ENCODE peak calls at places on chromosomes 1 and 21, in ten cellular contexts. N is uterus, R is hepatocyte, D is PC-3, E is pancreas, M is ovary, K is IMR-90, Q is tibial artery, A is heart right ventricle, C is stomach. U is an unnamed sample. For H3K4me1, the result is how much of the 10 kb centered on the place peaks cover.

GRCh38 chr1:66393586-66394334 is 140.2 kb upstream of the SGIP1 start:
- DNase-seq in N (no peak), R (no peak), D (no peak), E (no peak), M (no peak), K (no peak), Q (no peak), A (no peak), C (no peak), U (no peak)

GRCh38 chr1:3028531-3029282 is 7.4 kb downstream of the ACTRT2 start:
- DNase-seq in N (no peak), R (no peak), D (no peak), E (no peak), M (no peak), K (no peak), Q (peak), A (no peak), C (no peak), U (no peak)

GRCh38 chr21:46037338-46038325 is 56.1 kb downstream of the COL6A1 start:
- DNase-seq in N (no peak), R (no peak), D (no peak), E (no peak), M (peak), K (no peak), Q (no peak), A (no peak), C (no peak), U (no peak)

GRCh38 chr1:219177940-219178339 is 4.3 kb downstream of the LYPLAL1 start:
- DNase-seq in N (no peak), R (no peak), D (no peak), E (no peak), M (no peak), K (no peak), Q (no peak), A (no peak), C (no peak), U (no peak)

GRCh38 chr1:157831968-157832626 is 9.5 kb downstream of the CD5L start:
- DNase-seq in N (no peak), R (no peak), D (no peak), E (no peak), M (no peak), K (no peak), Q (no peak), A (no peak), C (no peak), U (no peak)

GRCh38 chr1:30191154-30191702 is 532.2 kb downstream of the MATN1 start:
- DNase-seq in N (peak), R (peak), D (peak), E (no peak), M (peak), K (peak), Q (no peak), A (no peak), C (no peak), U (no peak)

GRCh38 chr1:67052741-67053534 is 1.0 kb downstream of the SLC35D1 start:
- DNase-seq in N (peak), R (peak), D (peak), E (peak), M (peak), K (peak), Q (no peak), A (peak), C (peak), U (peak)

GRCh38 chr1:186220911-186221310 is 154.1 kb downstream of the TPR start:
- DNase-seq in N (no peak), R (no peak), D (no peak), E (no peak), M (no peak), K (no peak), Q (no peak), A (no peak), C (no peak), U (no peak)

GRCh38 chr1:153355445-153356071 is 2.1 kb upstream of the S100A9 start:
- DNase-seq in N (peak), R (peak), D (peak), E (no peak), M (no peak), K (peak), Q (peak), A (peak), C (peak), U (peak)

GRCh38 chr1:8155528-8156186 is 129.5 kb upstream of the ERRFI1 start:
- DNase-seq in N (no peak), R (peak), D (peak), E (no peak), M (no peak), K (peak), Q (no peak), A (no peak), C (peak), U (peak)

GRCh38 chr1:58789322-58789856 is 5.5 kb upstream of the JUN start:
- DNase-seq in N (no peak), R (peak), D (no peak), E (no peak), M (no peak), K (no peak), Q (no peak), A (no peak), C (no peak), U (no peak)

GRCh38 chr1:26046313-26047031 is 554 bp upstream of the SLC30A2 start:
- DNase-seq in N (no peak), R (no peak), D (no peak), E (no peak), M (no peak), K (no peak), Q (no peak), A (no peak), C (no peak), U (no peak)

GRCh38 chr1:6599141-6599975 is 3.3 kb downstream of the KLHL21 start:
- DNase-seq in N (no peak), R (no peak), D (peak), E (no peak), M (no peak), K (no peak), Q (no peak), A (no peak), C (no peak), U (no peak)

GRCh38 chr1:8239306-8240023 is 78.4 kb upstream of the SLC45A1 start:
- DNase-seq in N (peak), R (peak), D (no peak), E (peak), M (peak), K (peak), Q (no peak), A (no peak), C (peak), U (peak)

GRCh38 chr1:30525980-30526651 is 197.3 kb downstream of the MATN1 start:
- DNase-seq in N (peak), R (peak), D (peak), E (peak), M (no peak), K (peak), Q (peak), A (peak), C (peak), U (peak)

GRCh38 chr1:206419250-206419649 is 51.0 kb upstream of the IKBKE start:
- DNase-seq in N (no peak), R (peak), D (peak), E (no peak), M (no peak), K (no peak), Q (no peak), A (no peak), C (peak), U (no peak)

GRCh38 chr1:203286161-203286984 is 18.9 kb upstream of the BTG2 start:
- DNase-seq in N (no peak), R (peak), D (no peak), E (peak), M (no peak), K (no peak), Q (peak), A (no peak), C (peak), U (peak)

GRCh38 chr1:201850053-201850397 is 21.1 kb downstream of the IPO9 start:
- DNase-seq in N (no peak), R (no peak), D (peak), E (no peak), M (peak), K (peak), Q (no peak), A (peak), C (no peak), U (peak)

GRCh38 chr1:29504266-29504665 is 267.9 kb downstream of the PTPRU start:
- DNase-seq in N (no peak), R (no peak), D (no peak), E (no peak), M (no peak), K (no peak), Q (peak), A (no peak), C (peak), U (no peak)

GRCh38 chr21:45291613-45292398 is 4.1 kb upstream of the POFUT2 start:
- DNase-seq in N (no peak), R (peak), D (no peak), E (peak), M (peak), K (no peak), Q (peak), A (no peak), C (peak), U (no peak)

GRCh38 chr1:71414229-71414628 is 333.4 kb upstream of the ZRANB2 start:
- DNase-seq in N (no peak), R (no peak), D (no peak), E (no peak), M (no peak), K (peak), Q (no peak), A (no peak), C (no peak), U (peak)

GRCh38 chr1:201718346-201719202 is 110.4 kb upstream of the IPO9 start:
- DNase-seq in N (no peak), R (no peak), D (no peak), E (no peak), M (peak), K (no peak), Q (peak), A (no peak), C (no peak), U (no peak)

GRCh38 chr1:21499283-21499945 is 9.8 kb upstream of the ALPL start:
- DNase-seq in N (no peak), R (no peak), D (no peak), E (no peak), M (no peak), K (peak), Q (peak), A (no peak), C (no peak), U (no peak)

GRCh38 chr1:36366091-36366661 is 19.5 kb downstream of the STK40 start:
- DNase-seq in N (peak), R (peak), D (no peak), E (no peak), M (no peak), K (peak), Q (no peak), A (peak), C (no peak), U (no peak)

GRCh38 chr1:168783831-168784230 is 54.8 kb upstream of the DPT start:
- DNase-seq in N (no peak), R (peak), D (no peak), E (no peak), M (peak), K (no peak), Q (no peak), A (peak), C (no peak), U (peak)

GRCh38 chr1:110084226-110085078 is 14.0 kb upstream of the ALX3 start:
- DNase-seq in N (peak), R (peak), D (no peak), E (peak), M (peak), K (peak), Q (peak), A (peak), C (peak), U (peak)

GRCh38 chr1:107499139-107499744 is 358.4 kb downstream of the NTNG1 start:
- DNase-seq in N (no peak), R (no peak), D (no peak), E (no peak), M (no peak), K (no peak), Q (no peak), A (no peak), C (no peak), U (no peak)

GRCh38 chr1:216119600-216119999 is 303.6 kb downstream of the USH2A start:
- DNase-seq in N (no peak), R (peak), D (peak), E (no peak), M (no peak), K (peak), Q (no peak), A (no peak), C (no peak), U (peak)

GRCh38 chr1:220001095-220001501 is 45.2 kb downstream of the EPRS1 start:
- DNase-seq in N (no peak), R (no peak), D (no peak), E (no peak), M (no peak), K (peak), Q (no peak), A (no peak), C (no peak), U (no peak)

GRCh38 chr1:171817511-171818265 is 23.6 kb upstream of the DNM3 start:
- DNase-seq in N (no peak), R (peak), D (peak), E (no peak), M (peak), K (peak), Q (no peak), A (no peak), C (no peak), U (peak)

GRCh38 chr1:202164271-202165037 is 4.1 kb upstream of the PTPN7 start:
- DNase-seq in N (no peak), R (no peak), D (no peak), E (no peak), M (no peak), K (no peak), Q (no peak), A (no peak), C (no peak), U (no peak)

GRCh38 chr1:3733603-3734591 is 18.4 kb upstream of the CCDC27 start:
- DNase-seq in N (no peak), R (no peak), D (no peak), E (no peak), M (no peak), K (no peak), Q (no peak), A (no peak), C (no peak), U (no peak)

GRCh38 chr1:245605480-245606156 is 450.8 kb downstream of the KIF26B start:
- DNase-seq in N (no peak), R (peak), D (no peak), E (no peak), M (no peak), K (peak), Q (no peak), A (no peak), C (no peak), U (peak)

GRCh38 chr21:45070970-45071369 is 3.4 kb upstream of the ADARB1 start:
- DNase-seq in N (no peak), R (no peak), D (no peak), E (no peak), M (no peak), K (no peak), Q (no peak), A (no peak), C (no peak), U (no peak)

GRCh38 chr1:51671527-51672325 is 54.8 kb downstream of the OSBPL9 start:
- DNase-seq in N (no peak), R (no peak), D (no peak), E (no peak), M (no peak), K (peak), Q (no peak), A (no peak), C (no peak), U (peak)

GRCh38 chr1:94537254-94537653 is 4.3 kb downstream of the F3 start:
- DNase-seq in N (no peak), R (peak), D (no peak), E (no peak), M (no peak), K (no peak), Q (no peak), A (no peak), C (no peak), U (no peak)

GRCh38 chr1:94539496-94539895 is 2.1 kb downstream of the F3 start:
- DNase-seq in N (no peak), R (no peak), D (peak), E (no peak), M (no peak), K (peak), Q (peak), A (peak), C (no peak), U (no peak)

GRCh38 chr1:94532077-94532476 is 9.5 kb downstream of the F3 start:
- DNase-seq in N (no peak), R (no peak), D (peak), E (no peak), M (no peak), K (no peak), Q (no peak), A (no peak), C (no peak), U (no peak)

GRCh38 chr1:94538243-94538827 is 3.2 kb downstream of the F3 start:
- DNase-seq in N (no peak), R (peak), D (no peak), E (no peak), M (no peak), K (no peak), Q (no peak), A (no peak), C (no peak), U (no peak)

GRCh38 chr1:94535879-94536278 is 5.7 kb downstream of the F3 start:
- DNase-seq in N (no peak), R (no peak), D (no peak), E (no peak), M (no peak), K (no peak), Q (no peak), A (no peak), C (no peak), U (no peak)
- H3K27ac ChIP-seq in N (no peak), R (peak), D (no peak), E (no peak), M (no peak), K (peak), Q (peak), A (peak), C (peak), U (no peak)

DNA sequence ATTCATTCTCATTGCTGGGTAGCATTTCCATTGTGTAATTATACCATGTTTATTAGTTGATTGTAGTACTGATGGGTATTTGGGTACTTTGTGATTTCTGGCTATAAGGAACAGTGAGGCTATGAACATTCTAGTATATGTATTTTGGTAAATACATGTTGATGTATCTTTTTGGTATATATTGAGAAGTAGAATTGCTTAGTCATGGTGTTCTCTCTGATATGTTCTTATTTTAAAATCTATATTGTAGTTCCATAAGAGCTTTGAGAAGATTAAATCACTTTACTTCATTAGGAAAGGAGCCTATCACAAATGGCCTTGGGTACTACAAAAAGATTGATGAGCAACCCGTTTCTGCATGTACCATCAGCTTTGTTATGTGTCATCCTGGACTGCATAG is 13.4 kb downstream of the MIXL1 start:
- DNase-seq in N (no peak), R (no peak), D (no peak), E (no peak), M (no peak), K (no peak), Q (no peak), A (no peak), C (no peak), U (no peak)
- H3K4me1 ChIP-seq in N (under half), R (under half), D (under half), E (under half), M (under half), K (under half), Q (under half), A (under half), C (under half), U (under half)

DNA sequence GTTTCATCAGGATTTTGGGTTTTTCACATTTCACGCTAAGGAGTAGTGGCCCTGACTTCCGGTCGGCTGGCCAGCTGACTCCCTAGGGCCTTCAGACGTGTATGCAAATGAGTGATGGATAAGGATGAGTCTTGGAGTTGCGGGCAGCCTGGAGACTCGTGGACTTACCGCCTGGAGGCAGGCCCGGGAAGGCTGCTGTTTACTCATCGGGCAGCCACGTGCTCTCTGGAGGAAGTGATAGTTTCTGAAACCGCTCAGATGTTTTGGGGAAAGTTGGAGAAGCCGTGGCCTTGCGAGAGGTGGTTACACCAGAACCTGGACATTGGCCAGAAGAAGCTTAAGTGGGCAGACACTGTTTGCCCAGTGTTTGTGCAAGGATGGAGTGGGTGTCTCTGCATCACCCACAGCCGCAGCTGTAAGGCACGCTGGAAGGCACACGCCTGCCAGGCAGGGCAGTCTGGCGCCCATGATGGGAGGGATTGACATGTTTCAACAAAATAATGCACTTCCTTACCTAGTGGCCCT is 23.1 kb upstream of the TNFRSF1B start:
- DNase-seq in N (peak), R (peak), D (peak), E (peak), M (peak), K (peak), Q (peak), A (peak), C (peak), U (peak)
- H3K4me3 ChIP-seq in N (no peak), R (no peak), D (no peak), E (no peak), M (no peak), K (no peak), Q (no peak), A (no peak), C (no peak), U (no peak)

GRCh38 chr21:35394634-35395369 is 345.7 kb upstream of the RUNX1 start:
- DNase-seq in N (no peak), R (no peak), D (peak), E (no peak), M (no peak), K (no peak), Q (no peak), A (no peak), C (no peak), U (no peak)

GRCh38 chr21:35398366-35398982 is 349.4 kb upstream of the RUNX1 start:
- DNase-seq in N (no peak), R (no peak), D (no peak), E (no peak), M (no peak), K (peak), Q (no peak), A (no peak), C (no peak), U (peak)

GRCh38 chr21:35394049-35394448 is 344.9 kb upstream of the RUNX1 start:
- DNase-seq in N (no peak), R (no peak), D (no peak), E (no peak), M (no peak), K (no peak), Q (no peak), A (no peak), C (no peak), U (no peak)

GRCh38 chr21:35396655-35397054 is 347.6 kb upstream of the RUNX1 start:
- DNase-seq in N (no peak), R (no peak), D (no peak), E (no peak), M (no peak), K (no peak), Q (no peak), A (no peak), C (no peak), U (no peak)

GRCh38 chr21:35395728-35396127 is 346.6 kb upstream of the RUNX1 start:
- DNase-seq in N (no peak), R (no peak), D (peak), E (no peak), M (no peak), K (peak), Q (no peak), A (no peak), C (no peak), U (no peak)
- H3K27ac ChIP-seq in N (no peak), R (no peak), D (peak), E (no peak), M (no peak), K (no peak), Q (no peak), A (no peak), C (no peak), U (no peak)